ENCODE peak calls at places on chromosomes 12 and 14, in six cellular contexts. H is neural progenitor cell; N is GM06990; S is CD8-positive, alpha-beta T cell; Q is MM.1S; T is fibroblast of the aortic adventitia. M is an unnamed sample.
A peak's percentile ranks its signal among the peaks of the same experiment; 100 is the strongest.

GRCh38 chr14:69574266-69574953 is at the start of gene CCDC177:
- DNase-seq in T (peak; percentile 57), H (peak; percentile 94), S (peak; percentile 66), N (peak; percentile 67), Q (peak; percentile 50), M (no peak)

GRCh38 chr12:69123311-69123710 is 116.1 kb upstream of the CPSF6 start:
- DNase-seq in T (no peak), N (no peak), Q (no peak), H (no peak), S (no peak), M (no peak)

GRCh38 chr12:109753959-109754358 is 40.3 kb downstream of the FAM222A start:
- DNase-seq in T (no peak), N (no peak), H (no peak), Q (no peak), S (no peak), M (no peak)

GRCh38 chr14:49999216-49999761 is 106.4 kb downstream of the ARF6 start:
- DNase-seq in N (peak; percentile 72), Q (peak; percentile 61), S (peak; percentile 62), T (peak; percentile 66), H (no peak), M (no peak)

GRCh38 chr12:122035292-122035691 is 13.6 kb downstream of the BCL7A start:
- DNase-seq in Q (no peak), T (no peak), S (no peak), H (no peak), N (no peak), M (no peak)

GRCh38 chr14:50531595-50532501 is 521 bp downstream of the MAP4K5 start:
- DNase-seq in T (peak; percentile 31), N (peak; percentile 70), Q (peak; percentile 29), H (peak; percentile 79), S (peak; percentile 10), M (no peak)

GRCh38 chr14:69287096-69287991 is 27.4 kb downstream of the GALNT16 start:
- DNase-seq in N (no peak), Q (no peak), H (peak; percentile 29), T (no peak), S (no peak), M (no peak)

GRCh38 chr12:50110127-50110761 is 1.8 kb upstream of the COX14 start:
- DNase-seq in S (no peak), N (no peak), H (no peak), T (no peak), Q (peak; percentile 85), M (no peak)

GRCh38 chr12:54040148-54040494 is 7.3 kb downstream of the HOXC5 start:
- DNase-seq in S (no peak), Q (no peak), H (no peak), N (no peak), T (no peak), M (no peak)

GRCh38 chr12:100544165-100544564 is 29.3 kb upstream of the GAS2L3 start:
- DNase-seq in S (no peak), N (no peak), H (no peak), T (no peak), Q (no peak), M (no peak)

GRCh38 chr14:95500772-95501401 is 15.6 kb downstream of the SYNE3 start:
- DNase-seq in T (peak; percentile 87), H (no peak), N (no peak), S (no peak), Q (no peak), M (no peak)

GRCh38 chr12:6734506-6735082 is 10.7 kb downstream of the COPS7A start:
- DNase-seq in Q (no peak), N (no peak), H (no peak), T (no peak), S (no peak), M (no peak)

GRCh38 chr14:36690301-36691020 is 28.8 kb downstream of the PAX9 start:
- DNase-seq in T (no peak), N (no peak), H (no peak), Q (no peak), S (no peak), M (no peak)

GRCh38 chr12:109524466-109525278 is 47.2 kb downstream of the UBE3B start:
- DNase-seq in N (no peak), H (peak; percentile 93), T (no peak), S (no peak), Q (no peak), M (no peak)

GRCh38 chr12:109946505-109946904 is 46.4 kb downstream of the TCHP start:
- DNase-seq in H (peak; percentile 69), N (no peak), Q (no peak), T (peak; percentile 29), S (no peak), M (no peak)

GRCh38 chr14:103772078-103772712 is 56.6 kb downstream of the ZFYVE21 start:
- DNase-seq in H (no peak), Q (no peak), S (no peak), N (no peak), T (no peak), M (no peak)

GRCh38 chr14:90168425-90169105 is 87.8 kb upstream of the PSMC1 start:
- DNase-seq in N (no peak), H (no peak), Q (no peak), T (peak; percentile 73), S (no peak), M (peak; percentile 21)

GRCh38 chr14:21070083-21070609 is at the start of gene ARHGEF40:
- DNase-seq in S (no peak), Q (peak; percentile 13), T (peak; percentile 40), N (no peak), H (peak; percentile 84), M (no peak)

GRCh38 chr14:91867316-91867988 is at the start of gene TC2N:
- DNase-seq in T (no peak), S (no peak), H (no peak), N (no peak), Q (no peak), M (no peak)

GRCh38 chr14:94716976-94717375 is 52.9 kb downstream of the GSC start:
- DNase-seq in N (no peak), H (no peak), Q (no peak), T (no peak), S (no peak), M (no peak)

GRCh38 chr14:70045296-70045695 is 143.5 kb downstream of the SLC8A3 start:
- DNase-seq in Q (no peak), N (no peak), T (peak; percentile 16), S (no peak), H (no peak), M (no peak)

GRCh38 chr14:53531730-53532129 is 378.6 kb upstream of the DDHD1 start:
- DNase-seq in H (no peak), T (no peak), N (no peak), S (no peak), Q (no peak), M (no peak)

GRCh38 chr12:85559534-85559933 is 276.7 kb downstream of the RASSF9 start:
- DNase-seq in T (no peak), N (no peak), Q (no peak), H (no peak), S (no peak), M (no peak)

DNA sequence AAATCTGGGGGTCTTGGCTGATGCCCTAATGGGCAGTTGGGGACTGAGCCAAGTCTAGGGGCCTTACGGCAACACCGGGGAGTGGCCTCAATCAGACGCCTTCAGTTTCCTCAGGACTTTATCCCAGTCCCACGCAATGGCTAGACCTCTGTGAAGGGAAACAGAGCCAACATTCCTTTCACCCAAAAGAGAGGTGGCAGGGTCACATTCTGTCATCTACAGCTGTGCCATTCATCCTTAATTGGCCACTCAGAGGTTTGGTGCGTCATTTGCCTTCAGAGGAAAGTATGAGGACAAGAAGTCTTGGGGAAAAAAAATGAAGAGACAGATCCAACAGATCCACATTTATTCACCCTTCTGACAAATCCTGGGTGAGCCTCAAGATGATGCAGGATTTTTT is 166.9 kb upstream of the AVPR1A start:
- DNase-seq in Q (no peak), S (no peak), H (no peak), T (no peak), N (no peak), M (no peak)
- H3K4me3 ChIP-seq in Q (no peak overlapping the region), S (no peak overlapping the region), H (no peak overlapping the region), T (no peak overlapping the region), N (no peak overlapping the region), M (no peak overlapping the region)

DNA sequence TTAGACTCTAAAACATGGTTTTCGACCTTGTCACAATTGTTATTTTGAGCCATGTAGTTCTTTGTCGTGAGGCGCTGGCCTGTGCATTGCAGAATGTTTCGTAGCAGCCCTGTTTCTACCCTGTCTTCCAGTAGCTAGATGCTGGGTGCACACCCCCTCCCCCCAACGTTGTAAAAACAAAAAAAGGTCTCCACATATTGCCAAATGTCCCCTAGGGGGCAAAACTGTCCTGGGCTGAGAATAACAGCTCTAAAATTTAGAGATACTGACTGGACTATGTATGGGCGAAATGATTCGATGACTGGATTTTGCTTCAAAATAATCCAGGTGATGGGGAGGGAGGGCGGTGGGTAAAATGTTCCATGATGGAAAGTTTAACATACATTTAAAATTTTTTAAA is 126.1 kb upstream of the FUT8 start:
- DNase-seq in T (no peak), N (no peak), Q (peak; percentile 43), S (no peak), H (no peak), M (no peak)
- TF ChIP-seq CTCF in T (peak; percentile 18), N (peak; percentile 64), Q (peak; percentile 25), S (no peak), H (peak; percentile 28), M (peak; percentile 35)

DNA sequence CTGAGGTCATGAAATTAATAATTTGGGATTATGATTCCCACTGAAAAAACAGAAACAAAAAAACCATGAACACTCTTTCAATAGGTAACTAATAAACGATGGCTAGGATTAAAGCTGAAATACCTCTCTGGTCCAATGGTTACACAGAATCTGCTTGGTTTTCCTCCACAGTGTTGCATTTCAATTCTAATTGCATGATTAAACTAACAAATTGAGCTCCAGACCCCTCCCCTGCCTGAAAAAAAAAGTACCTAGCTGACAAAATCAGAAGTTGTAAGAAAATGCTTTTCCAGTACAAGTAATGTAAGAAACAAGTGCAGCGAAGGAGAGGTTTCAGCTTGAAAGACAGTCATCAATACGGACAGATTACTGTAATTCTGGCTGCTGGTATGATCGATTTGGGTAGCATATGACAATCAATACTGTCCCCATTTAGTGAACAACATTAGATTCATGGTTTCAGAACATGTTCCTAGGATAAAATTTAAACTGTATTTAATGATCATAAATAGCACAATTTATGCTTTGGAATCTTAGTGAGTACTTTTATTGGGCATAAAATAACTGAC is 32.0 kb downstream of the INSM2 start:
- DNase-seq in T (no peak), Q (no peak), S (no peak), H (no peak), N (no peak), M (no peak)
- H3K4me3 ChIP-seq in T (no peak overlapping the region), Q (no peak overlapping the region), S (no peak overlapping the region), H (no peak overlapping the region), N (no peak overlapping the region), M (no peak overlapping the region)

GRCh38 chr12:115478505-115478904 is 794.5 kb upstream of the TBX3 start:
- DNase-seq in H (no peak), T (no peak), N (no peak), S (no peak), Q (no peak), M (no peak)

GRCh38 chr12:115485503-115485902 is 792.0 kb downstream of the MED13L start:
- DNase-seq in T (no peak), N (no peak), H (no peak), S (no peak), Q (no peak), M (no peak)

GRCh38 chr12:115485967-115486366 is 791.5 kb downstream of the MED13L start:
- DNase-seq in T (no peak), H (no peak), Q (no peak), S (no peak), N (no peak), M (no peak)

DNA sequence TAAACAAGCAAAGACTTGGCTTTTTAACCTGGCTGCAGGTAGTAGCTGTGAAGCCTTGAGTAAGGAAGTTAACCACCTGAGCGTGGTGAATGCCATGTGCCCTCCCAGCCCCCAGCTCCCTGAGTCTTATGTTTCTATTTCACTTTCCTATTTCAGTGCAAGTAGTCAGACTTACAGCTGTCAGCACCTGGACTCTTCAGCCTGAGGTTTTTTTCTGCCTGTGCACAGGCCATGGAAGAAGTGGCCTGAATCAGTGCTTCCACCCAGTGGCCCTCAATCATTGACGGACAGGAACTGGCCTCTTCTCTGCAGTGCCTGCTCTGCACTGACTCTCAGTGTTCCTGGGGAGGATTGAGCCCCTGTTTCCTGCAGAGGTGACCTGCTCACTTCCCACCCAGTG is 796.4 kb downstream of the MED13L start:
- DNase-seq in H (no peak), S (no peak), T (no peak), N (peak; percentile 36), Q (peak; percentile 67), M (no peak)
- TF ChIP-seq CTCF in H (peak; percentile 7), S (no peak), T (no peak), N (peak; percentile 20), Q (peak; percentile 27), M (no peak)